ENCODE peak calls at places on chromosomes 12 and 14, in four cellular contexts. One of them, this sample, is unnamed.

GRCh38 chr14:58796636-58797429 is 159.1 kb downstream of the DACT1 start:
- DNase-seq in esophagus squamous epithelium: no peak
- DNase-seq in tibial artery: no peak
- DNase-seq in AG10803: no peak
- DNase-seq in this sample: no peak

GRCh38 chr14:102608064-102608446 is 15.6 kb downstream of the RCOR1 start:
- DNase-seq in esophagus squamous epithelium: no peak
- DNase-seq in tibial artery: no peak
- DNase-seq in AG10803: no peak
- DNase-seq in this sample: no peak

GRCh38 chr14:56002876-56003625 is 115.2 kb upstream of the PELI2 start:
- DNase-seq in tibial artery: no peak
- DNase-seq in esophagus squamous epithelium: no peak
- DNase-seq in AG10803: no peak
- DNase-seq in this sample: no peak

GRCh38 chr12:51760231-51760630 is 88.3 kb downstream of the FIGNL2 start:
- DNase-seq in AG10803: no peak
- DNase-seq in tibial artery: no peak
- DNase-seq in esophagus squamous epithelium: no peak
- DNase-seq in this sample: no peak

GRCh38 chr14:32762886-32763285 is 175.8 kb upstream of the NPAS3 start:
- DNase-seq in esophagus squamous epithelium: no peak
- DNase-seq in AG10803: peak
- DNase-seq in tibial artery: no peak
- DNase-seq in this sample: no peak

GRCh38 chr12:104877107-104877705 is 80.9 kb downstream of the SLC41A2 start:
- DNase-seq in tibial artery: peak
- DNase-seq in AG10803: peak
- DNase-seq in esophagus squamous epithelium: no peak
- DNase-seq in this sample: no peak

GRCh38 chr12:19223018-19223417 is 93.5 kb downstream of the PLEKHA5 start:
- DNase-seq in esophagus squamous epithelium: no peak
- DNase-seq in tibial artery: no peak
- DNase-seq in AG10803: no peak
- DNase-seq in this sample: no peak

GRCh38 chr12:68327896-68328295 is 4.3 kb downstream of the MDM1 start:
- DNase-seq in tibial artery: no peak
- DNase-seq in esophagus squamous epithelium: no peak
- DNase-seq in AG10803: no peak
- DNase-seq in this sample: no peak

GRCh38 chr12:115867854-115868253 is 409.6 kb downstream of the MED13L start:
- DNase-seq in esophagus squamous epithelium: no peak
- DNase-seq in AG10803: no peak
- DNase-seq in tibial artery: no peak
- DNase-seq in this sample: no peak

GRCh38 chr12:18932715-18933114 is 194.8 kb downstream of the CAPZA3 start:
- DNase-seq in esophagus squamous epithelium: no peak
- DNase-seq in AG10803: peak
- DNase-seq in tibial artery: no peak
- DNase-seq in this sample: no peak

GRCh38 chr12:101829639-101830390 is 944 bp downstream of the GNPTAB start:
- DNase-seq in AG10803: no peak
- DNase-seq in tibial artery: no peak
- DNase-seq in esophagus squamous epithelium: no peak
- DNase-seq in this sample: no peak

GRCh38 chr12:122845041-122845864 is 10.0 kb downstream of the HIP1R start:
- DNase-seq in tibial artery: no peak
- DNase-seq in esophagus squamous epithelium: no peak
- DNase-seq in AG10803: no peak
- DNase-seq in this sample: peak

GRCh38 chr12:126488786-126489185 is 1423.6 kb downstream of the AACS start:
- DNase-seq in esophagus squamous epithelium: no peak
- DNase-seq in tibial artery: no peak
- DNase-seq in AG10803: no peak
- DNase-seq in this sample: no peak

GRCh38 chr14:22538671-22539228 is 50.3 kb downstream of the DAD1 start:
- DNase-seq in AG10803: no peak
- DNase-seq in esophagus squamous epithelium: no peak
- DNase-seq in tibial artery: no peak
- DNase-seq in this sample: no peak

GRCh38 chr12:26195641-26196423 is 459 bp downstream of the SSPN start:
- DNase-seq in tibial artery: peak
- DNase-seq in esophagus squamous epithelium: no peak
- DNase-seq in AG10803: peak
- DNase-seq in this sample: no peak

GRCh38 chr14:34234258-34234657 is 227.8 kb downstream of the SPTSSA start:
- DNase-seq in tibial artery: no peak
- DNase-seq in esophagus squamous epithelium: no peak
- DNase-seq in AG10803: no peak
- DNase-seq in this sample: no peak

GRCh38 chr14:71675126-71675901 is 256.9 kb upstream of the RGS6 start:
- DNase-seq in tibial artery: no peak
- DNase-seq in AG10803: no peak
- DNase-seq in esophagus squamous epithelium: no peak
- DNase-seq in this sample: no peak

DNA sequence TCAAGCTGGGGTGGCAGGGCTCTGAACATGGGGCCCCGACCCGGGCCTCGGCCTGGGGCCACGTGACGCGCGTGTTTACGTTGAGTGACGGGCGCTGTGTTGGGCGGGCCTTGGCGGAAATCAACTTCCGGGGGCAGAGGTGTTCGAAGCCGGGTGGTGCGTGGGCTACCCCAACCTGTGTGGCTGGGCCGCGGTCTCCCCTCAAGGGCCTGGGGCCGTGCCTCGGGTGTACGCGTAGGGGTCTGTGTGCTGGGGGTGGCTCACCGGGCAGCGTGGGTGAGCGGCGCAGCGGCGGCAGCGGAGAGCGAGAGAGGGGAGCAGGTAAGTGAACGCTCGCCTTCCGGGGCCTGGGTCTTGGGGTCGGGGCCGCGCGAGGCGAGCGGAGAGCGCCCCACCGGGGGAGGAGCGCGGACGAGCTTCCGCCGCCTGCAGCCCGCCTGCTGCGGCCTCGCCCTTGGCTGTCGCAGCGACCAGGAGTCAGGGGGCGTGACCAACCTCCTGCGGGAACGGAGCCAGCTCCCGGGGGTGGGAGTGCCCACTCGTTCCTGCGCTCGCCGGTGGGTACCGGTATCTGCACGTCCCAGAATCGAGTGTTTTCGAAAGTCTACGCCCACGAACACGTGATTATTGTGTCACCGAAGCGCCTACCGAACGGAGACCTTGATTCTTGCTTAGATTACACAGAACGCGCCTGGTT is at the start of gene CCDC91:
- DNase-seq in tibial artery: peak
- DNase-seq in AG10803: peak
- DNase-seq in esophagus squamous epithelium: peak
- DNase-seq in this sample: peak
- TF ChIP-seq CTCF in tibial artery: no peak
- TF ChIP-seq CTCF in AG10803: no peak
- TF ChIP-seq CTCF in esophagus squamous epithelium: peak
- TF ChIP-seq CTCF in this sample: no peak

GRCh38 chr12:89454080-89454848 is 70.3 kb downstream of the GALNT4 start:
- DNase-seq in esophagus squamous epithelium: no peak
- DNase-seq in tibial artery: no peak
- DNase-seq in AG10803: peak
- DNase-seq in this sample: no peak

GRCh38 chr12:89451876-89452275 is 72.7 kb downstream of the GALNT4 start:
- DNase-seq in esophagus squamous epithelium: no peak
- DNase-seq in tibial artery: peak
- DNase-seq in AG10803: peak
- DNase-seq in this sample: no peak

GRCh38 chr12:89450922-89451321 is 73.7 kb downstream of the GALNT4 start:
- DNase-seq in tibial artery: no peak
- DNase-seq in AG10803: peak
- DNase-seq in esophagus squamous epithelium: no peak
- DNase-seq in this sample: no peak

GRCh38 chr12:89453579-89453978 is 71.0 kb downstream of the GALNT4 start:
- DNase-seq in tibial artery: no peak
- DNase-seq in AG10803: peak
- DNase-seq in esophagus squamous epithelium: no peak
- DNase-seq in this sample: no peak

DNA sequence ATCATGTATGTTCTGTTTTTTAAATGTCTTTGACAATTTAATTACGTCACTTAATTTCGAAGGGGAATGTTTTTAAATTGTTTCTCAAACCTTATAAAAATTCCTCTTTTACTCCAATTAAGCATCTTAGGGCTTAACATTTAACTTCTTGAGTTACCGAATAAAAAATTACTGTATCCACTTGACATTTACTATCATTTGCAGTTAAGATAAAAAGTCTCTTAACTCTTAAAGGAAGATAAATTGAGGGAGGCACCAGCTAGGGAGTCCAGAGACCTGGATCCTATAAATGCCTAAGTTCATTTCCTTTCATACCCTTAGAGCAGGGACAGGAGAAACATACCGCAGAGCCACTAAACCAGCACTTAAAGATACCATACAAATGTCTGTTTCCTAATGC is 71.5 kb downstream of the GALNT4 start:
- DNase-seq in AG10803: no peak
- DNase-seq in esophagus squamous epithelium: no peak
- DNase-seq in tibial artery: no peak
- DNase-seq in this sample: no peak
- TF ChIP-seq CTCF in AG10803: no peak
- TF ChIP-seq CTCF in esophagus squamous epithelium: no peak
- TF ChIP-seq CTCF in tibial artery: no peak
- TF ChIP-seq CTCF in this sample: no peak

GRCh38 chr12:55724940-55725309 is 3.9 kb downstream of the CD63 start:
- DNase-seq in tibial artery: no peak
- DNase-seq in esophagus squamous epithelium: no peak
- DNase-seq in AG10803: no peak
- DNase-seq in this sample: no peak
- TF ChIP-seq CTCF in tibial artery: no peak
- TF ChIP-seq CTCF in esophagus squamous epithelium: no peak
- TF ChIP-seq CTCF in AG10803: no peak
- TF ChIP-seq CTCF in this sample: no peak

GRCh38 chr12:66716522-66716921 is 37.6 kb upstream of the GRIP1 start:
- DNase-seq in AG10803: no peak
- DNase-seq in tibial artery: no peak
- DNase-seq in esophagus squamous epithelium: no peak
- DNase-seq in this sample: no peak

GRCh38 chr12:66719862-66720261 is 41.0 kb upstream of the GRIP1 start:
- DNase-seq in tibial artery: no peak
- DNase-seq in AG10803: no peak
- DNase-seq in esophagus squamous epithelium: no peak
- DNase-seq in this sample: no peak

GRCh38 chr12:66713984-66714383 is 35.1 kb upstream of the GRIP1 start:
- DNase-seq in AG10803: no peak
- DNase-seq in esophagus squamous epithelium: no peak
- DNase-seq in tibial artery: no peak
- DNase-seq in this sample: no peak

GRCh38 chr12:66714709-66715108 is 35.8 kb upstream of the GRIP1 start:
- DNase-seq in AG10803: no peak
- DNase-seq in esophagus squamous epithelium: no peak
- DNase-seq in tibial artery: no peak
- DNase-seq in this sample: no peak

DNA sequence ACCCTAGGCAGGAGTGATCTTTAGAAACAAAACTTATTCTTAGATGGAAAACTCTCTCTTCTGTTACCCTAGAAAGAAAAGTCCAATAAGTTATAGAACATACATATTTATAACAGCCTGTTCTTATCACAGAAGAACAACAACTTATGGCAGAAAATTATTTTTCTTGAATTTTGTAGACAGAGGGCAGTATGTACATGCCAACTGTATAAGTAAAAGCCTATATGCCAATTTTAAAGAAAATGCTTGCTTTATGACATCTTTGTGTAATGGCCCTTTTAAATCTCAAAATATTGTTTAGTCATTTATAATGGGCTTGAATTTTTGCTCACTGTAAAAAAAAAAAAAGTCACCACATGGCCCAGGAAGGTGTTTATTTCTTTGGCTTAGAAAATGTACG is 38.2 kb upstream of the GRIP1 start:
- DNase-seq in AG10803: no peak
- DNase-seq in tibial artery: no peak
- DNase-seq in esophagus squamous epithelium: no peak
- DNase-seq in this sample: no peak
- TF ChIP-seq CTCF in AG10803: no peak
- TF ChIP-seq CTCF in tibial artery: no peak
- TF ChIP-seq CTCF in esophagus squamous epithelium: no peak
- TF ChIP-seq CTCF in this sample: no peak

GRCh38 chr12:95336387-95337067 is 118.9 kb downstream of the VEZT start:
- DNase-seq in esophagus squamous epithelium: no peak
- DNase-seq in tibial artery: peak
- DNase-seq in AG10803: peak
- DNase-seq in this sample: no peak
- TF ChIP-seq CTCF in esophagus squamous epithelium: peak
- TF ChIP-seq CTCF in tibial artery: peak
- TF ChIP-seq CTCF in AG10803: peak
- TF ChIP-seq CTCF in this sample: no peak